ENCODE peak calls at places on chromosomes 11 and 22, in nine cellular contexts. R is non-pigmented ciliary epithelial cell; E is foreskin fibroblast; O is fibroblast of pulmonary artery; X is activated CD4-positive, alpha-beta T cell treated with anti-CD3 and anti-CD28 coated beads for 36 hours; N is amniotic stem cell; S is HL-60; V is stimulated activated naive CD8-positive, alpha-beta T cell treated with anti-CD3 and anti-CD28 coated beads, Interleukin-15, amount 100 ng/mL, for 72 hours; P is stimulated activated CD8-positive, alpha-beta memory T cell treated with anti-CD3 and anti-CD28 coated beads, Interleukin-15, amount 100 ng/mL, for 1 hour. G is an unnamed sample.

GRCh38 chr22:50173983-50174355 is 3.4 kb downstream of the PANX2 start:
- DNase-seq in R (no peak), E (no peak), O (no peak), X (no peak), N (no peak), S (no peak), V (no peak), P (no peak), G (no peak)

GRCh38 chr22:49564054-49564453 is 263.6 kb downstream of the BRD1 start:
- DNase-seq in R (no peak), E (no peak), O (no peak), X (no peak), N (no peak), S (no peak), V (no peak), P (no peak), G (no peak)

GRCh38 chr22:23071163-23072034 is 1.1 kb downstream of the GNAZ start:
- DNase-seq in R (no peak), E (no peak), O (no peak), X (peak), N (no peak), S (no peak), V (no peak), P (no peak), G (no peak)

GRCh38 chr11:57601297-57601696 is 3.8 kb downstream of the SERPING1 start:
- DNase-seq in R (no peak), E (no peak), O (no peak), X (no peak), N (no peak), S (no peak), V (no peak), P (no peak), G (no peak)

GRCh38 chr11:293852-294661 is 5.1 kb downstream of the PGGHG start:
- DNase-seq in R (no peak), E (no peak), O (no peak), X (peak), N (no peak), S (no peak), V (no peak), P (no peak), G (no peak)

GRCh38 chr11:66686801-66687750 is 9.4 kb upstream of the RBM4B start:
- DNase-seq in R (no peak), E (no peak), O (no peak), X (no peak), N (no peak), S (no peak), V (no peak), P (no peak), G (no peak)

GRCh38 chr11:126175261-126175885 is 36.1 kb downstream of the RPUSD4 start:
- DNase-seq in R (no peak), E (peak), O (peak), X (no peak), N (no peak), S (no peak), V (no peak), P (no peak), G (no peak)

GRCh38 chr22:26901228-26901816 is 243.9 kb downstream of the MIAT start:
- DNase-seq in R (no peak), E (no peak), O (no peak), X (no peak), N (no peak), S (no peak), V (no peak), P (no peak), G (no peak)

GRCh38 chr11:83292709-83293435 is 6.7 kb upstream of the CCDC90B start:
- DNase-seq in R (peak), E (peak), O (peak), X (peak), N (peak), S (peak), V (peak), P (no peak), G (peak)

GRCh38 chr11:9738126-9738525 is 74.2 kb downstream of the SWAP70 start:
- DNase-seq in R (no peak), E (no peak), O (peak), X (no peak), N (no peak), S (peak), V (no peak), P (no peak), G (no peak)

GRCh38 chr11:57458410-57459111 is 1.8 kb upstream of the RTN4RL2 start:
- DNase-seq in R (no peak), E (no peak), O (no peak), X (peak), N (no peak), S (no peak), V (peak), P (no peak), G (no peak)

GRCh38 chr11:33988586-33989370 is 62.8 kb upstream of the CAPRIN1 start:
- DNase-seq in R (no peak), E (no peak), O (no peak), X (no peak), N (no peak), S (no peak), V (no peak), P (no peak), G (no peak)

GRCh38 chr11:44868021-44868420 is 82.7 kb downstream of the TP53I11 start:
- DNase-seq in R (no peak), E (no peak), O (no peak), X (no peak), N (no peak), S (no peak), V (no peak), P (no peak), G (no peak)

GRCh38 chr11:112082729-112083128 is 3.8 kb downstream of the TIMM8B start:
- DNase-seq in R (peak), E (peak), O (peak), X (peak), N (no peak), S (no peak), V (no peak), P (no peak), G (peak)

GRCh38 chr11:102615077-102615893 is 9.8 kb downstream of the MMP20 start:
- DNase-seq in R (no peak), E (no peak), O (no peak), X (no peak), N (no peak), S (no peak), V (no peak), P (no peak), G (no peak)

GRCh38 chr11:90558328-90558865 is 335.5 kb upstream of the CHORDC1 start:
- DNase-seq in R (no peak), E (no peak), O (no peak), X (no peak), N (no peak), S (no peak), V (no peak), P (no peak), G (no peak)

GRCh38 chr22:47355388-47355725 is 592.9 kb downstream of the TBC1D22A start:
- DNase-seq in R (no peak), E (no peak), O (no peak), X (no peak), N (no peak), S (no peak), V (no peak), P (no peak), G (no peak)

GRCh38 chr22:29062286-29062949 is 787 bp upstream of the C22orf31 start:
- DNase-seq in R (no peak), E (no peak), O (peak), X (no peak), N (no peak), S (no peak), V (no peak), P (no peak), G (no peak)

GRCh38 chr11:130785376-130786110 is 130.7 kb downstream of the SNX19 start:
- DNase-seq in R (no peak), E (no peak), O (peak), X (no peak), N (no peak), S (no peak), V (no peak), P (no peak), G (peak)

GRCh38 chr11:34595960-34596359 is 24.9 kb upstream of the EHF start:
- DNase-seq in R (no peak), E (no peak), O (no peak), X (no peak), N (no peak), S (no peak), V (no peak), P (no peak), G (no peak)

GRCh38 chr22:36383110-36383581 is 4.6 kb downstream of the MYH9 start:
- DNase-seq in R (peak), E (peak), O (peak), X (peak), N (no peak), S (peak), V (no peak), P (no peak), G (peak)

GRCh38 chr11:58784995-58785394 is 53.3 kb upstream of the GLYAT start:
- DNase-seq in R (no peak), E (no peak), O (no peak), X (no peak), N (no peak), S (no peak), V (no peak), P (no peak), G (no peak)

GRCh38 chr11:60005360-60005759 is 11.6 kb upstream of the OOSP4B start:
- DNase-seq in R (no peak), E (no peak), O (no peak), X (no peak), N (no peak), S (no peak), V (no peak), P (no peak), G (no peak)

GRCh38 chr11:120929664-120930154 is 94.2 kb upstream of the TBCEL start:
- DNase-seq in R (no peak), E (peak), O (peak), X (peak), N (no peak), S (peak), V (peak), P (no peak), G (peak)

GRCh38 chr22:25780673-25781072 is 38.7 kb downstream of the MYO18B start:
- DNase-seq in R (no peak), E (no peak), O (no peak), X (no peak), N (no peak), S (no peak), V (no peak), P (no peak), G (no peak)

GRCh38 chr11:118877487-118878173 is 6.1 kb upstream of the CXCR5 start:
- DNase-seq in R (no peak), E (no peak), O (no peak), X (peak), N (no peak), S (no peak), V (no peak), P (no peak), G (no peak)

GRCh38 chr22:31630331-31631329 is 31.4 kb downstream of the PISD start:
- DNase-seq in R (no peak), E (peak), O (peak), X (peak), N (peak), S (peak), V (peak), P (peak), G (peak)

GRCh38 chr22:48433647-48434046 is 1394.0 kb downstream of the BRD1 start:
- DNase-seq in R (no peak), E (no peak), O (no peak), X (no peak), N (no peak), S (no peak), V (no peak), P (no peak), G (no peak)

GRCh38 chr22:37228106-37229011 is 15.7 kb downstream of the RAC2 start:
- DNase-seq in R (no peak), E (no peak), O (peak), X (peak), N (no peak), S (peak), V (no peak), P (no peak), G (no peak)

GRCh38 chr22:40035351-40035750 is 40.6 kb downstream of the FAM83F start:
- DNase-seq in R (no peak), E (no peak), O (no peak), X (no peak), N (no peak), S (no peak), V (no peak), P (no peak), G (no peak)

GRCh38 chr11:1604181-1604580 is 4.1 kb downstream of the KRTAP5-3 start:
- DNase-seq in R (no peak), E (no peak), O (no peak), X (no peak), N (no peak), S (no peak), V (no peak), P (no peak), G (no peak)

G was measured in HFFc6.